ENCODE peak calls at places on chromosomes 16 and 17, in six cellular contexts. One of them, this sample, is unnamed.

GRCh38 chr16:3980311-3981111 is 100.0 kb upstream of the CREBBP start:
- DNase-seq in substantia nigra: no peak
- DNase-seq in sigmoid colon: no peak
- DNase-seq in cardiac fibroblast: peak
- DNase-seq in A172: peak
- DNase-seq in HS-5: no peak
- DNase-seq in this sample: no peak

GRCh38 chr17:82967268-82968032 is 112.0 kb upstream of the METRNL start:
- DNase-seq in cardiac fibroblast: no peak
- DNase-seq in substantia nigra: no peak
- DNase-seq in sigmoid colon: no peak
- DNase-seq in HS-5: no peak
- DNase-seq in A172: no peak
- DNase-seq in this sample: no peak

GRCh38 chr17:1036171-1036844 is 39.4 kb downstream of the TIMM22 start:
- DNase-seq in A172: no peak
- DNase-seq in sigmoid colon: no peak
- DNase-seq in HS-5: no peak
- DNase-seq in cardiac fibroblast: no peak
- DNase-seq in substantia nigra: no peak
- DNase-seq in this sample: no peak

GRCh38 chr17:7325031-7325528 is 4.1 kb downstream of the NEURL4 start:
- DNase-seq in HS-5: no peak
- DNase-seq in sigmoid colon: no peak
- DNase-seq in cardiac fibroblast: no peak
- DNase-seq in A172: no peak
- DNase-seq in substantia nigra: no peak
- DNase-seq in this sample: no peak

GRCh38 chr17:17812211-17813054 is 24.4 kb downstream of the SREBF1 start:
- DNase-seq in A172: peak
- DNase-seq in HS-5: no peak
- DNase-seq in sigmoid colon: peak
- DNase-seq in cardiac fibroblast: peak
- DNase-seq in substantia nigra: peak
- DNase-seq in this sample: peak

GRCh38 chr16:55494994-55495421 is 13.9 kb upstream of the LPCAT2 start:
- DNase-seq in A172: peak
- DNase-seq in substantia nigra: peak
- DNase-seq in HS-5: no peak
- DNase-seq in sigmoid colon: peak
- DNase-seq in cardiac fibroblast: peak
- DNase-seq in this sample: peak

GRCh38 chr17:17088104-17088485 is 45.8 kb downstream of the MPRIP start:
- DNase-seq in substantia nigra: no peak
- DNase-seq in HS-5: no peak
- DNase-seq in sigmoid colon: peak
- DNase-seq in cardiac fibroblast: no peak
- DNase-seq in A172: no peak
- DNase-seq in this sample: no peak

GRCh38 chr17:28416703-28417311 is 10.8 kb upstream of the SLC46A1 start:
- DNase-seq in HS-5: no peak
- DNase-seq in sigmoid colon: no peak
- DNase-seq in cardiac fibroblast: peak
- DNase-seq in substantia nigra: no peak
- DNase-seq in A172: peak
- DNase-seq in this sample: peak

GRCh38 chr17:42131971-42132370 is 9.4 kb downstream of the HSPB9 start:
- DNase-seq in HS-5: no peak
- DNase-seq in cardiac fibroblast: peak
- DNase-seq in sigmoid colon: no peak
- DNase-seq in A172: no peak
- DNase-seq in substantia nigra: no peak
- DNase-seq in this sample: no peak

GRCh38 chr17:31546650-31547049 is 155.2 kb downstream of the RAB11FIP4 start:
- DNase-seq in HS-5: no peak
- DNase-seq in sigmoid colon: no peak
- DNase-seq in substantia nigra: no peak
- DNase-seq in A172: no peak
- DNase-seq in cardiac fibroblast: no peak
- DNase-seq in this sample: no peak

GRCh38 chr16:89422905-89423630 is 67.3 kb downstream of the ANKRD11 start:
- DNase-seq in HS-5: peak
- DNase-seq in A172: peak
- DNase-seq in sigmoid colon: no peak
- DNase-seq in cardiac fibroblast: peak
- DNase-seq in substantia nigra: no peak
- DNase-seq in this sample: no peak

GRCh38 chr16:20114356-20114755 is 40.7 kb upstream of the GPR139 start:
- DNase-seq in substantia nigra: no peak
- DNase-seq in A172: peak
- DNase-seq in HS-5: no peak
- DNase-seq in cardiac fibroblast: no peak
- DNase-seq in sigmoid colon: peak
- DNase-seq in this sample: no peak

GRCh38 chr17:55727275-55727674 is 4.6 kb upstream of the TMEM100 start:
- DNase-seq in A172: no peak
- DNase-seq in cardiac fibroblast: no peak
- DNase-seq in substantia nigra: no peak
- DNase-seq in HS-5: no peak
- DNase-seq in sigmoid colon: no peak
- DNase-seq in this sample: no peak

This sample was measured in SK-N-DZ.